ENCODE peak calls at places on chromosomes 6 and 20, in five cellular contexts. W is HCT116; V is stimulated activated CD8-positive, alpha-beta memory T cell treated with anti-CD3 and anti-CD28 coated beads, Interleukin-15, amount 100 ng/mL, for 1 hour; Y is mucosa of gallbladder; D is aorta. I is an unnamed sample.

GRCh38 chr6:169966312-169967181 is 215.1 kb downstream of the ERMARD start:
- DNase-seq in D (peak; percentile 30), V (no peak), Y (peak; percentile 6), W (no peak), I (no peak)

GRCh38 chr6:10399451-10399850 is 15.4 kb downstream of the TFAP2A start:
- DNase-seq in W (no peak), Y (no peak), D (no peak), V (no peak), I (no peak)

GRCh38 chr6:118588626-118589025 is 40.5 kb downstream of the PLN start:
- DNase-seq in Y (no peak), W (no peak), D (no peak), V (no peak), I (no peak)

GRCh38 chr6:152398316-152398715 is 238.8 kb downstream of the SYNE1 start:
- DNase-seq in Y (no peak), D (no peak), V (no peak), W (no peak), I (no peak)

GRCh38 chr20:33325350-33325749 is 42.3 kb downstream of the BPIFB1 start:
- DNase-seq in Y (no peak), D (no peak), W (no peak), V (no peak), I (no peak)

GRCh38 chr20:577167-577791 is 32.8 kb downstream of the TCF15 start:
- DNase-seq in Y (no peak), V (no peak), D (no peak), W (peak; percentile 77), I (no peak)

GRCh38 chr6:32668226-32668747 is 1.8 kb upstream of the HLA-DQB1 start:
- DNase-seq in V (no peak), Y (peak; percentile 70), W (peak; percentile 41), D (no peak), I (no peak)

GRCh38 chr6:10223841-10224240 is 191.0 kb downstream of the TFAP2A start:
- DNase-seq in D (no peak), W (no peak), V (no peak), Y (no peak), I (no peak)

GRCh38 chr6:9412951-9413559 is 977.7 kb upstream of the SLC35B3 start:
- DNase-seq in V (no peak), D (no peak), W (peak; percentile 34), Y (no peak), I (no peak)

GRCh38 chr6:127589135-127589534 is 12.2 kb downstream of the C6orf58 start:
- DNase-seq in W (no peak), D (no peak), Y (no peak), V (no peak), I (no peak)

GRCh38 chr20:46111028-46111835 is 6.9 kb upstream of the CD40 start:
- DNase-seq in Y (peak; percentile 41), V (no peak), D (peak; percentile 54), W (no peak), I (peak; percentile 45)

I was measured in RWPE2.